ENCODE peak calls at places on chromosomes 12 and 14, in six cellular contexts. E is left ventricle myocardium inferior, W is DND-41, A is tibial artery, I is prostate gland, J is AG04450. M is an unnamed sample. For H3K9me3, the result is how much of the 10 kb centered on the place peaks cover.

GRCh38 chr12:130613131-130613530 is 103.0 kb downstream of the RIMBP2 start:
- DNase-seq in A (no peak), I (no peak), W (no peak), J (no peak), E (no peak), M (peak)

GRCh38 chr14:101083564-101084435 is 180.3 kb upstream of the RTL1 start:
- DNase-seq in J (no peak), A (peak), W (peak), I (no peak), E (no peak), M (no peak)

GRCh38 chr14:80491131-80491530 is 279.8 kb upstream of the DIO2 start:
- DNase-seq in A (peak), E (peak), J (no peak), W (peak), I (no peak), M (no peak)

GRCh38 chr12:30880061-30880460 is 46.5 kb upstream of the TSPAN11 start:
- DNase-seq in E (no peak), J (no peak), I (no peak), W (no peak), A (no peak), M (no peak)

GRCh38 chr12:17357396-17357795 is 732.6 kb downstream of the RERGL start:
- DNase-seq in I (no peak), E (no peak), W (no peak), J (no peak), A (no peak), M (no peak)

GRCh38 chr12:69284131-69284530 is 44.8 kb downstream of the CPSF6 start:
- DNase-seq in J (peak), E (peak), W (no peak), A (peak), I (peak), M (peak)

GRCh38 chr14:101018561-101019290 is 115.2 kb upstream of the RTL1 start:
- DNase-seq in A (no peak), I (peak), W (peak), J (no peak), E (no peak), M (peak)

GRCh38 chr14:95248422-95248821 is 71.3 kb downstream of the CLMN start:
- DNase-seq in W (no peak), J (no peak), A (no peak), I (no peak), E (no peak), M (no peak)

GRCh38 chr12:13179159-13180074 is 17.1 kb upstream of the EMP1 start:
- DNase-seq in W (peak), J (no peak), E (peak), I (peak), A (peak), M (peak)

GRCh38 chr14:33363687-33364086 is 425.0 kb downstream of the NPAS3 start:
- DNase-seq in E (no peak), A (no peak), W (no peak), J (no peak), I (no peak), M (no peak)

GRCh38 chr12:12720052-12720451 is 2.9 kb downstream of the CDKN1B start:
- DNase-seq in I (no peak), A (no peak), E (no peak), J (no peak), W (no peak), M (no peak)

GRCh38 chr14:71071042-71071441 is 163.8 kb downstream of the PCNX1 start:
- DNase-seq in E (no peak), W (no peak), A (no peak), J (no peak), I (no peak), M (no peak)

GRCh38 chr12:1688086-1688710 is 2.7 kb upstream of the ADIPOR2 start:
- DNase-seq in I (no peak), J (no peak), E (no peak), W (no peak), A (no peak), M (no peak)

GRCh38 chr12:130747867-130748740 is 32.0 kb upstream of the RIMBP2 start:
- DNase-seq in I (peak), W (peak), J (no peak), E (peak), A (peak), M (peak)

GRCh38 chr14:58882577-58883018 is 244.8 kb downstream of the DACT1 start:
- DNase-seq in A (no peak), I (no peak), J (no peak), E (no peak), W (no peak), M (no peak)

GRCh38 chr12:110436231-110436630 is 13.9 kb downstream of the ARPC3 start:
- DNase-seq in J (no peak), W (no peak), A (no peak), I (no peak), E (no peak), M (no peak)

GRCh38 chr14:77000340-77001235 is 27.9 kb downstream of the IRF2BPL start:
- DNase-seq in I (peak), J (no peak), W (peak), A (peak), E (peak), M (peak)

GRCh38 chr12:22415342-22416309 is 81.1 kb upstream of the ST8SIA1 start:
- DNase-seq in E (no peak), J (no peak), I (peak), W (no peak), A (no peak), M (no peak)

GRCh38 chr14:65334765-65335411 is 77.6 kb upstream of the FUT8 start:
- DNase-seq in W (no peak), A (no peak), I (no peak), J (no peak), E (no peak), M (no peak)

GRCh38 chr12:51270847-51271518 is 768 bp upstream of the SMAGP start:
- DNase-seq in A (no peak), W (no peak), J (peak), I (no peak), E (no peak), M (no peak)

GRCh38 chr12:109770861-109771670 is 57.4 kb downstream of the FAM222A start:
- DNase-seq in E (no peak), I (no peak), W (no peak), J (no peak), A (no peak), M (peak)

GRCh38 chr12:12645485-12645884 is 33.8 kb downstream of the CREBL2 start:
- DNase-seq in J (no peak), W (no peak), E (no peak), A (no peak), I (no peak), M (no peak)

GRCh38 chr12:79250955-79251354 is 386.4 kb downstream of the SYT1 start:
- DNase-seq in J (no peak), W (no peak), A (no peak), I (no peak), E (no peak), M (no peak)

GRCh38 chr12:112979281-112979680 is 962 bp downstream of the OAS2 start:
- DNase-seq in I (peak), E (no peak), J (no peak), A (peak), W (peak), M (no peak)

GRCh38 chr12:62750941-62751843 is 183.8 kb downstream of the PPM1H start:
- DNase-seq in E (no peak), A (no peak), W (no peak), J (no peak), I (no peak), M (no peak)

GRCh38 chr12:25200703-25201102 is 5.7 kb downstream of the ETFRF1 start:
- DNase-seq in W (no peak), E (no peak), J (no peak), I (no peak), A (no peak), M (no peak)

GRCh38 chr14:65993103-65993502 is 493.1 kb upstream of the CCDC196 start:
- DNase-seq in A (no peak), W (peak), J (no peak), I (no peak), E (no peak), M (no peak)

GRCh38 chr12:120229071-120229582 is 28.2 kb upstream of the RPLP0 start:
- DNase-seq in I (no peak), J (no peak), W (no peak), E (no peak), A (no peak), M (peak)

GRCh38 chr12:95790912-95791849 is 617 bp upstream of the NTN4 start:
- DNase-seq in I (peak), A (no peak), W (no peak), J (no peak), E (no peak), M (peak)

GRCh38 chr12:8648598-8649205 is 13.9 kb downstream of the MFAP5 start:
- DNase-seq in E (no peak), J (no peak), A (no peak), W (no peak), I (no peak), M (no peak)

GRCh38 chr12:67434653-67435375 is 165.7 kb downstream of the CAND1 start:
- DNase-seq in W (no peak), I (no peak), E (no peak), A (peak), J (peak), M (no peak)

DNA sequence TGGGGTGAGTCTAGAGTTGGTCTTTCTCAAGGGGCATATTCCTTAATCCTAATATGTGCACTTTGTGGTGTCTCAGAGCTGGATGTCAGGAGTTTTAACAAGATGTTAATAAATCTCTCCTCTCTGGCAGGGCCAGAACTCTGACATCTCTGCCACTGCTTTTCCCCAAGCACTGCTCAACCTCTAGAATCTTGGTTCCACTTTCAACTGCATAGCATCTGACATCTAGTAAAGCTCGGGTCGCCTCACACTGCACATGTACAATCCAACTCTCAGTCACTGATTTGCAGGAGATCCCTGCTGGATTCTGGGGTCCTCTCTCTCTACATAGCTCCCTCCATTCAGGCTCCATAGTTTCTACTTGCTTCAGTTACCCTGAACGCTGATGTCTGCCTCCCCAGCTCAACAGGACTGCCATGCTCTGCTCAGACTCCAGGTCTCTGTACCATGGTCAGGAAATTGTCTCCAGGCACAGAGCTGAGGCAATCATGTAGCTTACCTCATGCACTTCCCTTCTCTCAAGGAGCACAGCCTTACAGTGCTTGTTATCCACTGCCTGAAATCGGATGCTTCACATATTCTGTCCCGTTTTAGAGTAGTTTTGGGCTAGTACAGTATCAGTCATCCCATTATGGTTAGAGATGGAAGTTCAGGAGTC is 1.6 kb downstream of the PTCSC3 start:
- DNase-seq in J (no peak), A (no peak), E (no peak), W (no peak), I (no peak), M (no peak)
- H3K9me3 ChIP-seq in J (under half), A (under half), E (under half), W (under half), I (under half), M (under half)

GRCh38 chr12:34219046-34219770 is 196.9 kb downstream of the ALG10 start:
- DNase-seq in E (no peak), J (no peak), W (no peak), A (no peak), I (no peak), M (no peak)

GRCh38 chr12:34218193-34219045 is 196.1 kb downstream of the ALG10 start:
- DNase-seq in I (peak), W (peak), A (peak), E (peak), J (no peak), M (no peak)

GRCh38 chr12:34217660-34218059 is 195.4 kb downstream of the ALG10 start:
- DNase-seq in A (no peak), W (no peak), J (no peak), E (no peak), I (no peak), M (no peak)

DNA sequence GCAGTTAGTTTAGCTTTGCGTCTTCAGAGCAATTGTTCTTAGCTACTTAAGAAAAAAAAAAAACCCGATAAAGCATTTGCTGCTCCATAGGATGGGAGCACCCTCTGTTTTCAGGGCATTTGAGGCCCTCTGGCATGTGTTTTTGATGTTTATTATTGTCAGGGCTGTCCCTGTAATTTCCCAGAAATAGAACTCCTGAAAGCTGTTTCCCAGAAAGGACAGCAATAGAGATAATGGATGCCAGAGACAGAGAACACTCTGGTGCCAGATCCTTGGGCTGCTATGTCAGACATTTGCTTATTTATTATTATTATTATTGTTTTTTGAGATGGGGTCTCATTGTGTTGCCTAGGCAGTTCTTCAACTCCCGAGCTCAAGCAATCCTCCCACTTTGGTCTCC is 201.3 kb downstream of the ALG10 start:
- DNase-seq in E (no peak), I (no peak), W (no peak), J (no peak), A (no peak), M (no peak)
- H3K9me3 ChIP-seq in E (under half), I (under half), W (under half), J (under half), A (under half), M (under half)

GRCh38 chr12:126425264-126425663 is 1360.0 kb downstream of the AACS start:
- DNase-seq in A (no peak), J (no peak), E (no peak), I (no peak), W (no peak), M (no peak)
- H3K9me3 ChIP-seq in A (under half), J (under half), E (under half), I (under half), W (under half), M (under half)

GRCh38 chr12:133081408-133081806 is 684 bp downstream of the ZNF140 start:
- DNase-seq in J (no peak), W (no peak), E (no peak), A (peak), I (no peak), M (no peak)

GRCh38 chr12:133083345-133083744 is 2.6 kb downstream of the ZNF140 start:
- DNase-seq in E (no peak), I (no peak), A (no peak), W (no peak), J (no peak), M (no peak)

GRCh38 chr12:133080051-133080618 is 588 bp upstream of the ZNF140 start:
- DNase-seq in W (peak), E (peak), A (peak), I (peak), J (peak), M (peak)

DNA sequence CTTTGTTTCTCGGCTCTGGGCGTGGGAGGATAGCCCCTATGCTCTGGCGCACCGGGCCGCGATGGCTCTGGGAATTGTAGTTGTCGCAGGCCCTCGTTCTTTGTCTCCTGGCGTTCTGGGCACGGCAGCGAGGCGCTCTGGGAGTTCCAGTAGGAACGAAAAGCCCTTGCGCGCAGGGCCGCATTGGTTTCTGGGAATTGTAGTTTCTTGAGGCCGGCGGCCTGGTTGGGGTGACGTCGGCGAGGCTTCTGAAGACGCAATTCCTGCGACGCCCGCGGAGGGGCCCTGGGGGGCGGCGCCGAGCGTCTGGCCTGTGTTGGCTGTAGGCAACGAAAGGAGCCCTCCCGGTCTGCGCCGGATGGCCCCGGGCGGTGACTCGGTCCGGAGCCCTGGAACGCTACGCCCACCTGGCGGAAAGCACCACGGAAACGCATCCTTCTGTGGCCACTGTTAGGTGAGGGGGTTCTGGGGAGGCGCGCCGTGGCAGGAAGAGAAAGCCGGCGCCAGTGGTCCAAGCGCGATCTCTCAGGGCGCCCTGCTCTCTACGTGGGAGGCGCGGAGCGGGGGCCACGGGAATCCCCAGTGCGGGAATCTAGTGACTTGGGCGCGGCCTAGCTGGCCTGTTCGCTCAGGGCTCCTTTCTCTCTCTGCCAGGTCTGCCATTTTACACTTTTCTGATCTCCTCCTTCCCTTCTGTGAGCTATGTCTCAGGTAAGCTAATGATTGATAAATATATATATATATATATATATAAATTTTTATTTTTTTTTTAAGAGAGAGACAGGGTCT is at the start of gene ZNF140:
- DNase-seq in J (peak), I (peak), A (peak), W (peak), E (peak), M (peak)
- H3K9me3 ChIP-seq in J (half or more), I (under half), A (under half), W (half or more), E (half or more), M (half or more)

M was measured in sigmoid colon.